ENCODE peak calls at places on chromosomes 5 and 9, in four cellular contexts. X, R, N and Z are unnamed samples.

GRCh38 chr5:143213231-143213850 is 190.1 kb downstream of the NR3C1 start:
- DNase-seq in N (no peak), X (no peak), R (no peak), Z (no peak)

GRCh38 chr5:134240421-134240962 is 14.6 kb upstream of the PPP2CA start:
- DNase-seq in R (no peak), X (no peak), N (no peak), Z (peak; percentile 55)

GRCh38 chr9:131630206-131630831 is 85.0 kb downstream of the PRRT1B start:
- DNase-seq in N (no peak), R (no peak), X (no peak), Z (no peak)

GRCh38 chr9:129640086-129640870 is 1.7 kb downstream of the ASB6 start:
- DNase-seq in R (no peak), N (no peak), X (peak; percentile 45), Z (peak; percentile 86)

GRCh38 chr5:125117556-125117955 is 371.1 kb upstream of the ZNF608 start:
- DNase-seq in R (no peak), X (no peak), N (no peak), Z (no peak)

GRCh38 chr5:154193636-154194035 is 3.1 kb downstream of the GALNT10 start:
- DNase-seq in R (no peak), N (no peak), X (no peak), Z (no peak)

GRCh38 chr9:36632892-36633291 is 60.2 kb downstream of the MELK start:
- DNase-seq in N (no peak), R (no peak), X (peak; percentile 31), Z (peak; percentile 26)

GRCh38 chr5:102865171-102865509 is 110.0 kb downstream of the PAM start:
- DNase-seq in N (no peak), R (no peak), X (no peak), Z (no peak)

GRCh38 chr5:109105631-109106267 is 304.0 kb downstream of the PJA2 start:
- DNase-seq in X (peak; percentile 50), N (no peak), R (no peak), Z (peak; percentile 72)

GRCh38 chr5:171984748-171985419 is 21.6 kb downstream of the FBXW11 start:
- DNase-seq in R (no peak), N (no peak), X (peak; percentile 18), Z (peak; percentile 42)

GRCh38 chr5:65483474-65484346 is 2.0 kb upstream of the ADAMTS6 start:
- DNase-seq in X (peak; percentile 66), N (no peak), R (no peak), Z (peak; percentile 53)

GRCh38 chr5:172598251-172599203 is 42.5 kb upstream of the NEURL1B start:
- DNase-seq in R (no peak), N (no peak), X (no peak), Z (no peak)

GRCh38 chr5:175212203-175212602 is 231.8 kb downstream of the DRD1 start:
- DNase-seq in R (no peak), N (no peak), X (no peak), Z (no peak)

GRCh38 chr9:98333703-98334582 is 78.5 kb upstream of the TBC1D2 start:
- DNase-seq in R (no peak), X (peak; percentile 93), N (no peak), Z (peak; percentile 40)